ENCODE peak calls at places on chromosomes 6 and 20, in nine cellular contexts. O is body of pancreas, S is Peyer's patch, R is ovary, M is breast epithelium, Z is IMR-90, A is spleen, T is prostate gland, W is K562. I is an unnamed sample.

GRCh38 chr20:41365785-41366545 is 653 bp downstream of the EMILIN3 start:
- DNase-seq in O (no peak), Z (no peak), R (peak; percentile 19), T (no peak), S (no peak), M (no peak), A (no peak), W (no peak), I (no peak)

GRCh38 chr20:21702001-21702400 is 3.5 kb upstream of the PAX1 start:
- DNase-seq in A (peak; percentile 53), S (no peak), R (no peak), O (no peak), T (no peak), M (no peak), W (no peak), Z (no peak), I (no peak)

GRCh38 chr6:80314531-80314930 is 208.1 kb downstream of the BCKDHB start:
- DNase-seq in Z (no peak), A (peak; percentile 61), R (no peak), W (no peak), T (no peak), O (no peak), S (no peak), M (no peak), I (no peak)

GRCh38 chr6:141824258-141824795 is 308.4 kb upstream of the GJE1 start:
- DNase-seq in Z (no peak), W (no peak), A (no peak), O (no peak), S (no peak), T (no peak), R (no peak), M (no peak), I (no peak)

GRCh38 chr6:25774120-25774730 is 19.7 kb downstream of the SLC17A4 start:
- DNase-seq in Z (no peak), M (no peak), W (no peak), A (no peak), T (no peak), O (no peak), S (no peak), R (no peak), I (no peak)

GRCh38 chr6:25013249-25013648 is 77.5 kb upstream of the RIPOR2 start:
- DNase-seq in A (no peak), Z (no peak), O (no peak), M (no peak), S (no peak), W (no peak), T (no peak), R (no peak), I (no peak)

GRCh38 chr6:6885521-6886088 is 222.2 kb upstream of the RREB1 start:
- DNase-seq in O (peak; percentile 75), T (no peak), M (no peak), Z (no peak), S (no peak), A (peak; percentile 91), R (no peak), W (no peak), I (peak; percentile 86)

GRCh38 chr6:42572523-42572922 is 8.7 kb downstream of the UBR2 start:
- DNase-seq in T (no peak), O (no peak), W (no peak), Z (no peak), R (no peak), S (peak; percentile 54), M (no peak), A (no peak), I (peak; percentile 25)

GRCh38 chr20:46089076-46089337 is 755 bp downstream of the NCOA5 start:
- DNase-seq in S (no peak), M (peak; percentile 26), R (no peak), A (no peak), Z (peak; percentile 12), W (no peak), T (no peak), O (no peak), I (no peak)

GRCh38 chr6:33507261-33507660 is 52.9 kb downstream of the ZBTB9 start:
- DNase-seq in S (no peak), T (no peak), R (no peak), A (no peak), W (no peak), Z (no peak), O (no peak), M (no peak), I (no peak)

GRCh38 chr6:19333936-19334335 is 503.2 kb upstream of the ID4 start:
- DNase-seq in O (no peak), Z (no peak), M (no peak), T (no peak), W (no peak), S (no peak), R (no peak), A (no peak), I (no peak)

GRCh38 chr6:31740397-31741223 is 805 bp downstream of the MSH5 start:
- DNase-seq in R (no peak), O (no peak), W (no peak), S (no peak), Z (no peak), M (no peak), A (peak; percentile 92), T (no peak), I (no peak)

DNA sequence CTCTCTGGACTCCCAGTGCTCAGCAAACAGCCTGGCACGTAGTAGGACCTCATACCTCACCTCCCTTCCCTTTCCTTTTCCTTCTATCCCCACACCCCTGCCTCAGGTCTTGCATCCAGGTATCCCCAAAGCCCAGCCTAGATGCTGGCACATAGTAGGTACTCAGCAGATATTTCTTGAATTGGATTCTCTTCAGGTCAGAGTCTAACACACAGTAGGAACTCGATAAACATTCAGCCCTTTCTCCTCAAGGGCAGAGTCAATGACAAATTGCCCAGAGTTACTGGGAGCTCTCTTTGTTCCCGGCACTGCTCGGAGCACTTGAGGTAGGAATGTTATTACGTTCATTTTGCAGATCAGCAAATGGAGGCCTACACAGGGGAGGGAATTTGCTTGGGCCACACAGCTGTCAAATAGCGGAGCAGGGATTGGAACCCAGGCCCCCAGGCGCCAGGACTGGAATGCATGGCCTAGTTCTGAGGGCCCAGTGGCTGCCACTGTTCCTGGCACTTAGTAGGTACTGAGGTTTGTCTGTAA is 25.8 kb downstream of the NOL4L start:
- DNase-seq in O (no peak), S (no peak), R (no peak), A (no peak), W (no peak), T (no peak), M (no peak), Z (no peak), I (no peak)
- TF ChIP-seq POLR2A in O (no peak), S (no peak), R (no peak), A (no peak), W (no peak), T (no peak), M (no peak), Z (no peak), I (no peak)

DNA sequence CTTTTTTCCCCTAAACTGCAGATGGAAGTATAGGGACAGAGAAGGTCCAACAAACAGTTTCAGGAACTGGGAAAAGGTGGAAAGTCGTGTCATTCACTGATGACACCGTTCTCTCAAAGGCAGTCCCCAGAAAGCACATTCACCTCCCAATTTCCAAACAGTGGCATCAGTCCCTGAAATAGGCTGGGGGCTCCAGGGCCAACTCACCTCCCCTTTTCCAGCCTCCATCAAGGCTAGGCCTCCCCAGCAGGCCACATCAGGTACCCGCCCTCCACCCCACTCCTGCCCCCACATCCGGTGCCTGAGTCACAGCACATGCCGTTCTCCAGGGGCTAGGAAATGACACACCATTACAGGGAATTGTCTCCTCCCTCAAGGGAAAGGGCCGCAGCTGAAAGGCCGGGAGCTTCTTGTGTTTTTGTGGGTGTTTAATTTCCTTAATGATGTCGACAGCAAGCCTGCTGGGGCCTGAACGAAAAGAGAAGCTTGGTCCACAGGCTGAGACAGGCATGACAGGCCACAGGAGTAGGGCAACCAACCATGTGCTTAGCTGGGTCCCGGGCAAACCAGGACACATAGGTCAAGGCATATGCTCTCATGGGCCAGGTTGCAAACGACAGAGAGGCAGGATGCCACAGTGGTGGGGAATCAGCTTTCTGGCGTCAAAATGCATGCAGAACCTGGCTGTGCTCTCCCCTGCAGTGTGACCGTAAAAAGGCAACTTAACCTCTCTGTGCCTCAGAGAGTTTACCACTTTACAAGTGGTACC is 39.2 kb downstream of the ZMYND8 start:
- DNase-seq in T (peak; percentile 86), M (peak; percentile 89), S (peak; percentile 40), W (peak; percentile 76), O (peak; percentile 77), R (peak; percentile 63), Z (peak; percentile 98), A (peak; percentile 85), I (peak; percentile 43)
- TF ChIP-seq POLR2A in T (no peak), M (no peak), S (no peak), W (peak; percentile 56), O (peak; percentile 35), R (peak; percentile 57), Z (peak; percentile 78), A (peak; percentile 32), I (peak; percentile 49)

GRCh38 chr20:34350095-34350494 is 13.0 kb upstream of the ITCH start:
- DNase-seq in A (no peak), W (no peak), O (no peak), R (no peak), S (no peak), Z (no peak), T (no peak), M (no peak), I (no peak)

GRCh38 chr20:34344256-34344637 is 18.8 kb upstream of the ITCH start:
- DNase-seq in T (no peak), O (no peak), M (no peak), W (no peak), R (no peak), Z (no peak), S (no peak), A (no peak), I (no peak)

GRCh38 chr20:34343458-34344255 is 19.4 kb upstream of the ITCH start:
- DNase-seq in W (no peak), O (no peak), T (no peak), Z (no peak), M (no peak), R (no peak), S (no peak), A (no peak), I (no peak)

GRCh38 chr20:34345426-34345757 is 17.7 kb upstream of the ITCH start:
- DNase-seq in T (no peak), R (no peak), A (no peak), M (no peak), O (no peak), W (no peak), Z (no peak), S (no peak), I (no peak)
- TF ChIP-seq POLR2A in T (no peak), R (no peak), A (no peak), M (no peak), O (no peak), W (no peak), Z (no peak), S (no peak), I (no peak)

DNA sequence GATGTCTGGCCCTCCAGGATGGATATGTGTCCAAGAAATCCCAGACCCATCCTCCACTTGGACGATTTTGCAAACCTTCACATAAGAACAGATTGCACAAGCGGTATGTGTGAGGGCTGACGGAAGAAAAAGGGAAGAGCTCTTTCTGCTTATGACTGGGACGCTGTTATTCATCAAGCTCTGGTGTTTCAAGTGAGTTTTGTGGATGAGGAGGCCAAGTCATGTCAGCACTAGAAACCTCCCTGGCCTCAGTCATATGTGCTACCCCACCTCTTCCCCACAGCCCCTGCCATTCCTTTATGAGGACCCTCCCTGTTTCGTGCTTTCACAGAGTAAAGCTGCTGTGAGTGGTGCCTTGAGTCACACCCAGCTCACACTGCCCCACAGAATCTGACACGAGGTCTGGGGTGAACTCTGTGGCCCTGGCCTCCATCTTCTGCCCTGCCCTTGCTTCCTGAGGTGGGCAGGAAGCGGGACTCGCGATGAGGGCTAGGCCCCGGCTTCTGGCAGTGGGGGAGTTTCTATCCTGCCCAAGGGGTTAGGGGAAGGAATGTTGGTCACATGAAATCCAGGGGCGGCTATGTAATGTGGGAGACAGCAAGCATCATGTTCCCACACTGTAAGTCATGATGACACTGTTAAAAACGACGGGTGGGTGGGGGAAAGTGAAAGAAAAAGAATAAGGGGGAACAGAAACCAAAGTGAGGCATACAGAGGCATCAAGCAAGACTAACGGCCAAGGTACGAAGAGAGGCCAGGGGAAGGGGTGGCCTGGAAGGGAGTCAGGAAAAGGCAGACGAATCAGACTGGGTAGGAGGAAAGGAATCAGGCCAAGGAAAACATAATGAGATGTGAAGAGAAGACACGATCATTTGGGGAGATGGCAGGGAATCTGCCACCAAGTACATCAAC is 78.1 kb downstream of the PRDM1 start:
- DNase-seq in M (no peak), A (peak; percentile 87), T (no peak), Z (peak; percentile 79), R (no peak), O (peak; percentile 59), S (peak; percentile 62), W (no peak), I (peak; percentile 4)
- TF ChIP-seq POLR2A in M (no peak), A (no peak), T (no peak), Z (no peak), R (no peak), O (no peak), S (no peak), W (no peak), I (no peak)

I was measured in erythroblast.